ENCODE peak calls at places on chromosomes 12 and 14, in seven cellular contexts. K is H1, X is SK-N-SH, M is GM12878, U is GM12892, Y is K562, P is HepG2. S is an unnamed sample.

GRCh38 chr14:50844397-50844796 is 13.4 kb upstream of the NIN start:
- DNase-seq in K (no peak), X (no peak), M (no peak), U (no peak), Y (no peak), P (no peak), S (no peak)

GRCh38 chr12:114400925-114401324 is 5.0 kb downstream of the TBX5 start:
- DNase-seq in K (no peak), X (no peak), M (no peak), U (no peak), Y (no peak), P (no peak), S (no peak)

GRCh38 chr14:90959344-90959743 is 101.1 kb downstream of the RPS6KA5 start:
- DNase-seq in K (no peak), X (no peak), M (no peak), U (no peak), Y (no peak), P (no peak), S (no peak)

GRCh38 chr14:99586054-99586760 is 17.8 kb downstream of the CCDC85C start:
- DNase-seq in K (no peak), X (no peak), M (no peak), U (no peak), Y (no peak), P (no peak), S (no peak)

GRCh38 chr12:94405378-94406116 is 54.1 kb downstream of the CEP83 start:
- DNase-seq in K (no peak), X (no peak), M (peak; percentile 47), U (no peak), Y (no peak), P (no peak), S (no peak)

GRCh38 chr14:51448831-51449665 is 202.7 kb upstream of the FRMD6 start:
- DNase-seq in K (no peak), X (peak; percentile 45), M (no peak), U (no peak), Y (no peak), P (no peak), S (no peak)

GRCh38 chr12:131102493-131102931 is 148.8 kb downstream of the ADGRD1 start:
- DNase-seq in K (no peak), X (no peak), M (no peak), U (no peak), Y (no peak), P (no peak), S (no peak)

GRCh38 chr12:701896-702539 is 38.8 kb upstream of the NINJ2 start:
- DNase-seq in K (no peak), X (no peak), M (no peak), U (no peak), Y (no peak), P (peak; percentile 46), S (no peak)

GRCh38 chr14:63992858-63993257 is 140.1 kb downstream of the SYNE2 start:
- DNase-seq in K (no peak), X (no peak), M (no peak), U (no peak), Y (no peak), P (no peak), S (no peak)

GRCh38 chr12:31220633-31221565 is 105.1 kb downstream of the SINHCAF start:
- DNase-seq in K (no peak), X (no peak), M (no peak), U (no peak), Y (no peak), P (no peak), S (no peak)

GRCh38 chr12:104280703-104281458 is 22.7 kb upstream of the EID3 start:
- DNase-seq in K (no peak), X (no peak), M (no peak), U (no peak), Y (peak; percentile 34), P (peak; percentile 43), S (no peak)

GRCh38 chr12:100862600-100863149 is 68.1 kb downstream of the ANO4 start:
- DNase-seq in K (no peak), X (no peak), M (no peak), U (no peak), Y (no peak), P (no peak), S (no peak)

GRCh38 chr14:85533821-85534271 is 3.9 kb downstream of the FLRT2 start:
- DNase-seq in K (no peak), X (no peak), M (no peak), U (no peak), Y (no peak), P (no peak), S (no peak)

GRCh38 chr12:54049164-54049563 is 4.5 kb upstream of the HOXC4 start:
- DNase-seq in K (no peak), X (no peak), M (no peak), U (no peak), Y (no peak), P (no peak), S (no peak)

GRCh38 chr14:95018845-95019244 is 138.5 kb downstream of the DICER1 start:
- DNase-seq in K (no peak), X (no peak), M (no peak), U (no peak), Y (no peak), P (no peak), S (no peak)

GRCh38 chr14:90552465-90553297 is 155.9 kb downstream of the CALM1 start:
- DNase-seq in K (no peak), X (no peak), M (no peak), U (no peak), Y (no peak), P (no peak), S (no peak)

GRCh38 chr14:88270781-88271180 is 52.3 kb downstream of the KCNK10 start:
- DNase-seq in K (peak; percentile 19), X (no peak), M (no peak), U (no peak), Y (no peak), P (peak; percentile 9), S (no peak)

GRCh38 chr14:90820958-90821357 is 4.7 kb upstream of the TTC7B start:
- DNase-seq in K (no peak), X (no peak), M (no peak), U (no peak), Y (no peak), P (no peak), S (peak; percentile 52)

GRCh38 chr12:131093971-131094830 is 140.5 kb downstream of the ADGRD1 start:
- DNase-seq in K (no peak), X (no peak), M (no peak), U (no peak), Y (no peak), P (no peak), S (no peak)

DNA sequence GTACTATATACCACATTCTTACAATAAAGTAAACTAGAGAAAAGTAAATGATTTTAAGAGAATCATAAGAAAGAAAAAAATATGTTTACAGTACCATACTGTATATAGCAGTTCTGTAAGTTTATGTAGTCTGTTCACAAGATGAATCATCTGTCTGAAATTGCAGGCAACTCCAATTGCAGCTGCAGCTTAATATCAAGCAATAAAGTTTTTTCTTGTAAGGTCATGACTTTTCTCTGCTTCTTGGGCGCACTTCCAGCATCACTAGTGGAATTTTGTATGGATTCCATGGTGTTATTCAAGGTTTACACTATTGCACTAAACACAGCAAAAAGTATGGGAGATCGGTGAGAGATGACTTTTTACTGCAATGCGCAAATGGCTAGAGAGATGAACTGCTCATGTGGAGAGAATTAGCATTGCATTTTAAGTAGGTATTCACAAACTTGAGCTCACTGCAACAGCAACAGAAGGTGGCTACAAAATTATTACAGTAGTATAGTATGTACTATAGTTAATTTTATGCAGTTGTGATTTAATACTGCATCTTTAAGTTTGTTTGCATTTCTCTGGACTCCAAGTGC is 445.4 kb upstream of the OR4E1 start:
- DNase-seq in K (no peak), X (no peak), M (no peak), U (no peak), Y (no peak), P (no peak), S (no peak)
- TF ChIP-seq TAF1 in K (no peak), X (no peak), M (no peak), U (no peak), Y (no peak), P (no peak), S (no peak)

DNA sequence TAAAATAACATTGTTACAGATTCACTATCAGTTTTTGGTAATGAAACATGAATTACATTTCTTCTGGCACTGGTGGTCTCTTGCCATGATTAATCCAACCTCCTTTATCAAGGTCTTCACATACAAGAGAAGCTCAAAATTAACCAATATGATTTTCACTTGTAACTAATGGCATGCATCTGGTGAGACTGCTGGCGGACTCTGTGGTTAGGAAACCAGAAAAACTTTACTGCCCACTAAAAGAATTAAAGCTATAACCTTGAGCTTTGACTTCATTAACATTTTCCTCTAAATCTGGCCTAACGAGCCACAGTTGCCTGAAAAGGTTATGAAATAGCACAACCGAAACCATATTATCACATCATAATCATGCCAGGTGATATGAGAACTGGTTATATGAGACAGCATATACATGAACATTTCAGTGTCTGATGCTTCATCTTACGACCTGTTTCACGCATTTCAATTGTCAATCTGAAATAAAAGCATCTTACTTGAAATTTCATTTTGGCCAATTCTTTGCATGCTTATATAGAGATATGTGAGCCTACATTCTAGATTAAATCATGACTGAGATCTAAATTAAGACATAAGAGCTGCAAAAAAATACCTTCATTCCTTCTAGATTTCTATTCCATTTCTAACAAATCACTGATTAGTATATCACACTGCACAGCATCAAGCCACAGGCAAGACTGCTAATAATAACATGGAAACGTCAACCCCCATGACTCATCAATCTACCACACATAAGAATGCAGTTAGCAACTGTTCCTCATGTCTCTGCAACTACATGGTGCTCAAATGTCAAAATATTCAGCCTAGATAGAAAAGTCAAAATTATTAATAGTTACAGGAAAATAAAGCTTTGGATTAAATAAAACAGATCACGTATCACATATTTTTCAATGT is 89.3 kb downstream of the OSBPL8 start:
- DNase-seq in K (no peak), X (peak; percentile 3), M (peak; percentile 25), U (no peak), Y (peak; percentile 61), P (no peak), S (no peak)
- TF ChIP-seq TAF1 in K (no peak), X (no peak), M (no peak), U (no peak), Y (no peak), P (no peak), S (no peak)

GRCh38 chr12:46268617-46269428 is at the start of gene SLC38A1:
- DNase-seq in K (no peak), X (peak; percentile 88), M (no peak), U (peak; percentile 58), Y (peak; percentile 81), P (peak; percentile 74), S (peak; percentile 64)
- TF ChIP-seq TAF1 in K (peak; percentile 88), X (peak; percentile 40), M (peak; percentile 9), U (peak; percentile 76), Y (peak; percentile 58), P (peak; percentile 91), S (peak; percentile 72)

GRCh38 chr12:48998497-48999353 is 450 bp downstream of the DDN start:
- DNase-seq in K (no peak), X (peak; percentile 63), M (no peak), U (peak; percentile 43), Y (no peak), P (no peak), S (no peak)

GRCh38 chr12:49000346-49000745 is 1.2 kb upstream of the DDN start:
- DNase-seq in K (no peak), X (no peak), M (no peak), U (no peak), Y (no peak), P (no peak), S (no peak)

GRCh38 chr12:48996794-48997718 is 2.1 kb downstream of the DDN start:
- DNase-seq in K (no peak), X (peak; percentile 82), M (no peak), U (peak; percentile 61), Y (peak; percentile 85), P (peak; percentile 65), S (peak; percentile 72)

GRCh38 chr12:48999371-49000131 is at the start of gene DDN:
- DNase-seq in K (no peak), X (peak; percentile 86), M (no peak), U (peak; percentile 74), Y (peak; percentile 70), P (no peak), S (peak; percentile 79)

GRCh38 chr12:48997719-48998496 is 1.3 kb downstream of the DDN start:
- DNase-seq in K (no peak), X (peak; percentile 90), M (no peak), U (peak; percentile 89), Y (peak; percentile 79), P (no peak), S (peak; percentile 86)
- TF ChIP-seq TAF1 in K (no peak), X (no peak), M (no peak), U (no peak), Y (no peak), P (no peak), S (no peak)